ENCODE peak calls at places on chromosomes 3 and 15, in nine cellular contexts. L is sigmoid colon, Q is HCT116, A is prostate gland, C is transverse colon, K is IMR-90, F is stomach, X is ovary, H is esophagus squamous epithelium. M is an unnamed sample.

GRCh38 chr3:185316740-185317407 is 46.1 kb upstream of the MAP3K13 start:
- DNase-seq in L (no peak), F (no peak), A (no peak), X (no peak), C (no peak), K (peak), H (no peak), Q (no peak), M (no peak)

GRCh38 chr3:81632659-81633058 is 128.8 kb downstream of the GBE1 start:
- DNase-seq in L (no peak), A (no peak), H (no peak), C (no peak), X (no peak), Q (no peak), F (no peak), K (no peak), M (no peak)

GRCh38 chr3:15165061-15165460 is 41.0 kb upstream of the CAPN7 start:
- DNase-seq in C (no peak), K (no peak), L (no peak), X (no peak), H (no peak), Q (no peak), A (no peak), F (no peak), M (no peak)

GRCh38 chr3:38000242-38000916 is 9.8 kb downstream of the VILL start:
- DNase-seq in C (no peak), F (peak), L (peak), X (no peak), A (no peak), H (no peak), K (no peak), Q (no peak), M (no peak)

GRCh38 chr15:40354408-40355171 is 3.4 kb upstream of the DISP2 start:
- DNase-seq in H (no peak), C (peak), Q (no peak), A (no peak), L (no peak), K (peak), X (no peak), F (no peak), M (no peak)

GRCh38 chr3:36959821-36960220 is 15.0 kb upstream of the TRANK1 start:
- DNase-seq in C (no peak), F (no peak), X (no peak), A (peak), H (no peak), L (no peak), K (no peak), Q (no peak), M (no peak)

GRCh38 chr3:141076821-141077571 is 25.8 kb downstream of the SPSB4 start:
- DNase-seq in K (peak), Q (no peak), A (no peak), C (peak), F (peak), H (no peak), X (peak), L (peak), M (peak)

GRCh38 chr15:72203507-72203837 is 5.9 kb upstream of the GRAMD2A start:
- DNase-seq in C (no peak), L (peak), A (peak), H (no peak), K (peak), X (no peak), Q (no peak), F (peak), M (no peak)

GRCh38 chr3:119619094-119619493 is 21.4 kb downstream of the PLA1A start:
- DNase-seq in A (no peak), X (no peak), K (no peak), C (no peak), F (no peak), Q (no peak), H (no peak), L (no peak), M (no peak)

GRCh38 chr3:46906471-46907058 is 29.0 kb downstream of the PTH1R start:
- DNase-seq in A (no peak), K (no peak), X (peak), H (no peak), F (no peak), Q (no peak), C (no peak), L (peak), M (no peak)

GRCh38 chr3:13891492-13892073 is 11.7 kb upstream of the WNT7A start:
- DNase-seq in H (no peak), K (no peak), Q (no peak), A (no peak), F (no peak), C (no peak), L (no peak), X (no peak), M (no peak)

GRCh38 chr3:2985479-2985878 is 124.7 kb downstream of the IL5RA start:
- DNase-seq in A (no peak), F (no peak), H (no peak), X (no peak), Q (no peak), C (no peak), K (no peak), L (no peak), M (no peak)

GRCh38 chr3:74861211-74861610 is 246.8 kb upstream of the CNTN3 start:
- DNase-seq in C (no peak), Q (no peak), H (no peak), X (no peak), K (no peak), F (no peak), A (no peak), L (no peak), M (no peak)

GRCh38 chr3:50028336-50028735 is 60.4 kb upstream of the RBM5 start:
- DNase-seq in C (no peak), L (no peak), X (no peak), Q (no peak), F (no peak), A (peak), K (peak), H (no peak), M (no peak)

GRCh38 chr3:129608087-129608935 is 1.8 kb upstream of the PLXND1 start:
- DNase-seq in H (no peak), Q (no peak), A (no peak), X (no peak), F (no peak), C (no peak), L (no peak), K (peak), M (no peak)

GRCh38 chr3:109346770-109347295 is 9.5 kb upstream of the DPPA4 start:
- DNase-seq in L (no peak), X (no peak), Q (no peak), C (no peak), F (no peak), A (no peak), H (no peak), K (no peak), M (no peak)

GRCh38 chr3:111326144-111326995 is 215.6 kb upstream of the CD96 start:
- DNase-seq in L (no peak), A (no peak), K (peak), C (no peak), F (no peak), Q (no peak), X (no peak), H (no peak), M (no peak)

GRCh38 chr3:136332776-136333175 is 82.6 kb downstream of the PCCB start:
- DNase-seq in A (no peak), F (no peak), L (no peak), Q (no peak), C (no peak), H (no peak), X (no peak), K (peak), M (no peak)

GRCh38 chr3:71498543-71498942 is 85.0 kb downstream of the FOXP1 start:
- DNase-seq in A (no peak), L (no peak), F (no peak), H (no peak), K (no peak), Q (no peak), X (no peak), C (no peak), M (no peak)

GRCh38 chr3:126194713-126195305 is 14.4 kb upstream of the ALDH1L1 start:
- DNase-seq in Q (no peak), F (no peak), C (no peak), X (no peak), H (no peak), K (no peak), A (no peak), L (no peak), M (no peak)

GRCh38 chr3:9398715-9399708 is 1.6 kb downstream of the SETD5 start:
- DNase-seq in X (no peak), Q (no peak), K (peak), H (no peak), F (no peak), L (no peak), A (peak), C (no peak), M (no peak)

GRCh38 chr3:8574040-8574669 is 70.4 kb downstream of the SSUH2 start:
- DNase-seq in Q (no peak), K (no peak), H (no peak), C (no peak), L (no peak), F (no peak), X (no peak), A (no peak), M (no peak)

GRCh38 chr15:99164119-99164518 is 59.2 kb downstream of the SYNM start:
- DNase-seq in H (no peak), A (no peak), C (no peak), L (no peak), X (no peak), F (no peak), Q (no peak), K (no peak), M (no peak)

GRCh38 chr3:61964566-61964965 is 403.2 kb downstream of the PTPRG start:
- DNase-seq in A (no peak), X (no peak), C (no peak), Q (peak), L (no peak), K (peak), F (no peak), H (no peak), M (no peak)

GRCh38 chr15:77907824-77908751 is 169.4 kb downstream of the TBC1D2B start:
- DNase-seq in L (peak), C (peak), F (peak), Q (peak), A (peak), X (no peak), H (no peak), K (peak), M (peak)

GRCh38 chr3:41126475-41126874 is 72.8 kb upstream of the CTNNB1 start:
- DNase-seq in H (no peak), Q (no peak), A (peak), K (no peak), F (no peak), C (no peak), X (no peak), L (no peak), M (no peak)

GRCh38 chr15:68315495-68316007 is 38.0 kb downstream of the FEM1B start:
- DNase-seq in C (no peak), A (no peak), Q (no peak), X (no peak), K (peak), F (peak), L (no peak), H (no peak), M (peak)

GRCh38 chr3:100175637-100176250 is 61.4 kb upstream of the FILIP1L start:
- DNase-seq in C (no peak), F (no peak), L (no peak), H (no peak), Q (no peak), A (no peak), K (no peak), X (no peak), M (no peak)

GRCh38 chr3:136122006-136122405 is 74.1 kb downstream of the MSL2 start:
- DNase-seq in A (no peak), F (no peak), K (peak), C (no peak), Q (no peak), H (no peak), X (no peak), L (no peak), M (no peak)

GRCh38 chr3:53044371-53045106 is 1.3 kb downstream of the SFMBT1 start:
- DNase-seq in Q (no peak), A (peak), C (peak), L (peak), K (peak), X (no peak), F (peak), H (no peak), M (no peak)

GRCh38 chr3:10345911-10346310 is 25.0 kb upstream of the SEC13 start:
- DNase-seq in L (no peak), X (no peak), C (no peak), A (no peak), H (no peak), Q (no peak), K (no peak), F (no peak), M (no peak)

GRCh38 chr3:170811928-170812591 is 57.9 kb downstream of the RPL22L1 start:
- DNase-seq in C (peak), Q (peak), L (peak), F (peak), K (peak), H (no peak), A (peak), X (peak), M (peak)

GRCh38 chr15:99132584-99133287 is 27.9 kb downstream of the SYNM start:
- DNase-seq in C (no peak), X (no peak), K (no peak), Q (no peak), L (peak), H (no peak), F (no peak), A (no peak), M (no peak)

GRCh38 chr3:127320529-127321121 is 32.8 kb upstream of the PRR20G start:
- DNase-seq in A (no peak), C (no peak), Q (no peak), K (no peak), H (no peak), F (no peak), X (no peak), L (no peak), M (no peak)

GRCh38 chr15:74382004-74382816 is 14.8 kb upstream of the CYP11A1 start:
- DNase-seq in H (no peak), L (peak), C (peak), X (peak), A (peak), F (peak), K (peak), Q (peak), M (no peak)

GRCh38 chr3:73808862-73809509 is 184.2 kb upstream of the PDZRN3 start:
- DNase-seq in X (no peak), A (peak), H (no peak), Q (no peak), C (no peak), L (no peak), F (peak), K (no peak), M (no peak)

GRCh38 chr3:192850501-192850981 is 67.1 kb downstream of the MB21D2 start:
- DNase-seq in X (no peak), F (peak), H (no peak), A (no peak), C (peak), K (peak), Q (no peak), L (no peak), M (no peak)

GRCh38 chr3:195110647-195111321 is 160.2 kb downstream of the XXYLT1 start:
- DNase-seq in F (no peak), C (no peak), X (no peak), Q (no peak), A (peak), L (peak), H (no peak), K (no peak), M (peak)

GRCh38 chr15:36590838-36591237 is 11.4 kb downstream of the CDIN1 start:
- DNase-seq in L (no peak), Q (no peak), K (peak), F (no peak), H (no peak), A (no peak), X (no peak), C (no peak), M (no peak)
- H3K27ac ChIP-seq in L (no peak), Q (peak), K (no peak), F (no peak), H (no peak), A (no peak), X (no peak), C (no peak), M (no peak)

DNA sequence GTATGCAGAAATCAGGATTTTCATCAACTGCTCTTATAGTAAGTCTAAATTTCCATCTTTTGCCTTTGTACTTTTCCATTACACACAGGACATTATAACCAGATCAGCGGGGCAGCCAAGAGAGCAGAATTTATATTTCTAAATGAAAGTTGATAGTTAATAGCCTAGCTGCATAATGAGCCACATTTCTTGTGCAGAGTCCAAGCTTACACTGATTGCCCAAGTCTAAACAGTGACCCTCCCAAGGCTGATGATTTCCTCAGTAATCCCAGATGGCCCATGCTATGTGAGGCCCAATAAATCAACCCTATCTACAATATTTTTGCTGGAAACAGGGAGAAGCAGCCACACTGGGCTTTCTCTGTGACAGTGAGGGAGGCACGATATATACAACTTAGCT is 475.8 kb upstream of the KCNMB2 start:
- DNase-seq in H (no peak), X (no peak), L (peak), Q (no peak), A (no peak), F (no peak), K (peak), C (no peak), M (no peak)
- TF ChIP-seq POLR2A in H (no peak), X (no peak), L (no peak), Q (no peak), A (no peak), F (no peak), K (no peak), C (no peak), M (no peak)

GRCh38 chr15:64865998-64866520 is 24.3 kb downstream of the PLEKHO2 start:
- DNase-seq in F (no peak), H (no peak), Q (no peak), K (peak), X (peak), A (no peak), C (peak), L (no peak), M (no peak)
- H3K27ac ChIP-seq in F (peak), H (peak), Q (no peak), K (peak), X (no peak), A (no peak), C (peak), L (peak), M (no peak)

GRCh38 chr3:187745201-187746058 is at the start of gene BCL6:
- DNase-seq in K (peak), F (peak), Q (peak), H (peak), C (peak), L (peak), A (peak), X (peak), M (peak)
- TF ChIP-seq POLR2A in K (peak), F (peak), Q (peak), H (peak), C (peak), L (peak), A (peak), X (peak), M (peak)

M was measured in suprapubic skin.